ENCODE peak calls at places on chromosomes 11 and 22, in seven cellular contexts. B is T-cell; K is AG09319; O is RWPE1; U is naive thymus-derived CD4-positive, alpha-beta T cell; D is effector CD4-positive, alpha-beta T cell; T is dorsolateral prefrontal cortex. Y is an unnamed sample.

GRCh38 chr11:31820438-31820818 is 9.3 kb upstream of the PAX6 start:
- DNase-seq in B (no peak), K (no peak), O (no peak), U (no peak), D (no peak), T (no peak), Y (no peak)

GRCh38 chr22:40210814-40211213 is 33.1 kb downstream of the TNRC6B start:
- DNase-seq in B (no peak), K (no peak), O (no peak), U (no peak), D (no peak), T (no peak), Y (peak)

GRCh38 chr22:44143117-44143495 is 37.6 kb upstream of the PARVG start:
- DNase-seq in B (no peak), K (no peak), O (no peak), U (no peak), D (no peak), T (no peak), Y (no peak)

GRCh38 chr11:82842019-82842418 is 58.2 kb downstream of the PRCP start:
- DNase-seq in B (no peak), K (no peak), O (no peak), U (no peak), D (no peak), T (peak), Y (no peak)

GRCh38 chr11:37370817-37371216 is 772.8 kb upstream of the RAG2 start:
- DNase-seq in B (no peak), K (no peak), O (no peak), U (no peak), D (no peak), T (no peak), Y (no peak)

GRCh38 chr22:44620129-44620840 is 81.7 kb upstream of the PRR5 start:
- DNase-seq in B (peak), K (no peak), O (no peak), U (peak), D (peak), T (peak), Y (peak)

GRCh38 chr11:26278354-26278753 is 53.6 kb upstream of the ANO3 start:
- DNase-seq in B (no peak), K (no peak), O (no peak), U (no peak), D (no peak), T (no peak), Y (no peak)

GRCh38 chr22:37279469-37279868 is 2.8 kb upstream of the CYTH4 start:
- DNase-seq in B (no peak), K (no peak), O (no peak), U (no peak), D (no peak), T (no peak), Y (no peak)

GRCh38 chr11:126334665-126335462 is 20.6 kb upstream of the ST3GAL4 start:
- DNase-seq in B (no peak), K (no peak), O (no peak), U (no peak), D (no peak), T (no peak), Y (no peak)

Y was measured in naive B cell.